ENCODE peak calls at places on chromosomes 7 and 10, in seven cellular contexts. D, H, I, O, K, U and G are unnamed samples.

GRCh38 chr7:38929460-38930171 is 20.6 kb upstream of the VPS41 start:
- DNase-seq in O (no peak), U (no peak), K (no peak), D (no peak), I (no peak), H (no peak), G (no peak)

GRCh38 chr7:125355899-125356298 is 426.3 kb upstream of the POT1 start:
- DNase-seq in U (no peak), H (no peak), O (no peak), D (no peak), K (peak; percentile 1), I (no peak), G (no peak)

GRCh38 chr10:10938676-10939075 is 79.0 kb upstream of the CELF2 start:
- DNase-seq in K (no peak), H (no peak), U (no peak), O (no peak), D (no peak), I (no peak), G (no peak)

GRCh38 chr10:80966326-80966986 is 428.8 kb downstream of the SH2D4B start:
- DNase-seq in K (no peak), O (no peak), H (no peak), D (no peak), I (no peak), U (no peak), G (no peak)

GRCh38 chr7:92586403-92586802 is 3.8 kb downstream of the FAM133B start:
- DNase-seq in O (no peak), U (no peak), I (no peak), K (no peak), D (no peak), H (no peak), G (no peak)

GRCh38 chr7:13189712-13190111 is 502.3 kb downstream of the ARL4A start:
- DNase-seq in U (no peak), O (no peak), K (no peak), H (no peak), I (no peak), D (no peak), G (no peak)

GRCh38 chr10:107091126-107091525 is 73.4 kb downstream of the SORCS1 start:
- DNase-seq in O (no peak), K (no peak), I (no peak), U (no peak), D (no peak), H (no peak), G (no peak)

GRCh38 chr7:141265668-141266067 is 191.8 kb downstream of the TMEM178B start:
- DNase-seq in D (no peak), I (no peak), H (no peak), K (no peak), U (no peak), O (no peak), G (no peak)

GRCh38 chr7:47782022-47782421 is 166.2 kb downstream of the PKD1L1 start:
- DNase-seq in K (no peak), D (no peak), O (no peak), H (no peak), I (no peak), U (no peak), G (no peak)

GRCh38 chr7:127654404-127655392 is 2.7 kb downstream of the SND1 start:
- DNase-seq in O (no peak), U (no peak), K (no peak), I (peak; percentile 33), D (no peak), H (no peak), G (no peak)

GRCh38 chr10:70234668-70235447 is 1.6 kb upstream of the PPA1 start:
- DNase-seq in U (no peak), O (no peak), I (no peak), D (no peak), H (peak; percentile 55), K (no peak), G (no peak)

GRCh38 chr7:31853380-31853779 is 166.4 kb downstream of the PPP1R17 start:
- DNase-seq in U (no peak), I (no peak), O (no peak), K (no peak), H (no peak), D (no peak), G (no peak)

GRCh38 chr10:77156406-77156879 is 481.2 kb downstream of the KCNMA1 start:
- DNase-seq in H (no peak), U (no peak), D (no peak), I (no peak), O (no peak), K (peak; percentile 61), G (no peak)

GRCh38 chr10:58268946-58269831 is at the start of gene CISD1:
- DNase-seq in D (peak; percentile 96), K (peak; percentile 98), H (peak; percentile 99), U (peak; percentile 91), O (peak; percentile 96), I (peak; percentile 98), G (peak; percentile 89)

GRCh38 chr10:11597470-11597869 is 14.0 kb downstream of the USP6NL start:
- DNase-seq in H (no peak), O (no peak), U (no peak), K (no peak), I (no peak), D (no peak), G (no peak)

GRCh38 chr7:128398016-128398840 is 11.6 kb downstream of the IMPDH1 start:
- DNase-seq in K (peak; percentile 83), H (peak; percentile 75), O (peak; percentile 90), U (no peak), I (peak; percentile 24), D (no peak), G (no peak)

GRCh38 chr7:112069879-112070321 is 136.3 kb downstream of the DOCK4 start:
- DNase-seq in H (no peak), U (no peak), I (no peak), D (no peak), K (no peak), O (no peak), G (no peak)

GRCh38 chr10:6722616-6723004 is 142.5 kb upstream of the PRKCQ start:
- DNase-seq in U (no peak), O (no peak), I (no peak), D (no peak), H (no peak), K (no peak), G (no peak)

GRCh38 chr10:79049931-79050895 is 18.6 kb upstream of the ZMIZ1 start:
- DNase-seq in U (no peak), K (peak; percentile 7), H (no peak), O (no peak), I (no peak), D (no peak), G (no peak)
- H3K36me3 ChIP-seq in U (no peaks in the 10 kb centered on the region), K (no peaks in the 10 kb centered on the region), H (no peaks in the 10 kb centered on the region), O (no peaks in the 10 kb centered on the region), I (no peaks in the 10 kb centered on the region), D (no peaks in the 10 kb centered on the region), G (no peaks in the 10 kb centered on the region)

GRCh38 chr7:69799990-69800389 is 201.7 kb downstream of the AUTS2 start:
- DNase-seq in U (no peak), K (no peak), D (no peak), H (no peak), I (no peak), O (no peak), G (no peak)

GRCh38 chr7:69803699-69804516 is 205.6 kb downstream of the AUTS2 start:
- DNase-seq in H (no peak), D (no peak), I (peak; percentile 76), K (no peak), U (no peak), O (no peak), G (no peak)

GRCh38 chr7:69799048-69799697 is 200.9 kb downstream of the AUTS2 start:
- DNase-seq in I (peak; percentile 45), H (no peak), D (no peak), O (no peak), K (no peak), U (no peak), G (no peak)

GRCh38 chr7:69801729-69802688 is 203.7 kb downstream of the AUTS2 start:
- DNase-seq in H (no peak), K (no peak), I (no peak), U (no peak), D (no peak), O (peak; percentile 44), G (no peak)

GRCh38 chr7:69800495-69800894 is 202.2 kb downstream of the AUTS2 start:
- DNase-seq in I (no peak), K (no peak), D (no peak), H (no peak), U (no peak), O (peak; percentile 45), G (no peak)
- H3K4me1 ChIP-seq in I (peaks cover 85% of the 10 kb centered on the region), K (no peaks in the 10 kb centered on the region), D (peaks cover 4% of the 10 kb centered on the region), H (peaks cover 12% of the 10 kb centered on the region), U (no peaks in the 10 kb centered on the region), O (peaks cover 21% of the 10 kb centered on the region), G (peaks cover 19% of the 10 kb centered on the region)

GRCh38 chr7:155520114-155520513 is 26.2 kb downstream of the CNPY1 start:
- DNase-seq in D (no peak), K (no peak), H (no peak), U (no peak), I (no peak), O (no peak), G (no peak)

GRCh38 chr7:155521007-155521742 is 25.2 kb downstream of the CNPY1 start:
- DNase-seq in U (no peak), D (no peak), I (no peak), H (no peak), K (no peak), O (no peak), G (no peak)

GRCh38 chr7:155523168-155523675 is 23.1 kb downstream of the CNPY1 start:
- DNase-seq in U (no peak), H (no peak), K (no peak), D (no peak), O (no peak), I (no peak), G (no peak)

GRCh38 chr7:155524018-155524556 is 22.3 kb downstream of the CNPY1 start:
- DNase-seq in I (no peak), K (no peak), D (no peak), H (no peak), U (no peak), O (no peak), G (no peak)

GRCh38 chr7:155521743-155522398 is 24.5 kb downstream of the CNPY1 start:
- DNase-seq in D (no peak), H (no peak), I (no peak), U (no peak), K (no peak), O (no peak), G (no peak)
- H3K4me3 ChIP-seq in D (no peak overlapping the region), H (no peak overlapping the region), I (no peak overlapping the region), U (no peak overlapping the region), K (no peak overlapping the region), O (no peak overlapping the region), G (no peak overlapping the region)

GRCh38 chr7:55172161-55172560 is 153.3 kb downstream of the EGFR start:
- DNase-seq in K (no peak), U (no peak), D (no peak), I (no peak), O (no peak), H (no peak), G (no peak)

GRCh38 chr7:55174856-55175255 is 156.0 kb downstream of the EGFR start:
- DNase-seq in K (no peak), O (no peak), U (no peak), D (no peak), I (no peak), H (no peak), G (no peak)

GRCh38 chr7:55173671-55174070 is 154.9 kb downstream of the EGFR start:
- DNase-seq in U (no peak), K (no peak), O (no peak), I (no peak), D (no peak), H (peak; percentile 28), G (no peak)

GRCh38 chr7:55174456-55174855 is 155.6 kb downstream of the EGFR start:
- DNase-seq in O (no peak), K (no peak), H (no peak), D (no peak), U (no peak), I (no peak), G (no peak)

GRCh38 chr7:55172881-55173609 is 154.2 kb downstream of the EGFR start:
- DNase-seq in O (no peak), H (peak; percentile 34), U (no peak), D (no peak), I (no peak), K (no peak), G (no peak)
- H3K36me3 ChIP-seq in O (peaks cover 71% of the 10 kb centered on the region), H (peaks cover 4% of the 10 kb centered on the region), U (peaks cover 37% of the 10 kb centered on the region), D (peaks cover 67% of the 10 kb centered on the region), I (no peaks in the 10 kb centered on the region), K (no peaks in the 10 kb centered on the region), G (peaks cover 100% of the 10 kb centered on the region)